ENCODE peak calls at places on chromosomes 1 and 21, in ten cellular contexts. R is left ventricle myocardium inferior; Y is activated CD8-positive, alpha-beta T cell treated with anti-CD3 and anti-CD28 coated beads for 36 hours; C is HCT116; X is neural progenitor cell; F is AG09319; P is ovary; E is HFF-Myc; V is cardiac fibroblast; H is Peyer's patch. D is an unnamed sample.

GRCh38 chr1:181541458-181541857 is 58.1 kb downstream of the CACNA1E start:
- DNase-seq in R (no peak), Y (no peak), C (no peak), X (no peak), F (no peak), P (no peak), E (no peak), V (no peak), H (no peak), D (no peak)

GRCh38 chr1:31374511-31375196 is 1.8 kb upstream of the FABP3 start:
- DNase-seq in R (peak), Y (no peak), C (no peak), X (no peak), F (peak), P (peak), E (no peak), V (peak), H (no peak), D (peak)

GRCh38 chr1:9234223-9235122 is at the start of gene H6PD:
- DNase-seq in R (peak), Y (peak), C (peak), X (peak), F (peak), P (peak), E (peak), V (peak), H (peak), D (peak)

GRCh38 chr1:6347641-6348487 is 45.7 kb downstream of the ACOT7 start:
- DNase-seq in R (peak), Y (peak), C (no peak), X (peak), F (no peak), P (no peak), E (no peak), V (peak), H (peak), D (no peak)

GRCh38 chr1:8423134-8423701 is 105.3 kb downstream of the SLC45A1 start:
- DNase-seq in R (peak), Y (peak), C (no peak), X (peak), F (no peak), P (peak), E (no peak), V (no peak), H (no peak), D (no peak)

GRCh38 chr1:99825098-99825497 is 25.1 kb upstream of the AGL start:
- DNase-seq in R (no peak), Y (no peak), C (no peak), X (no peak), F (no peak), P (no peak), E (no peak), V (no peak), H (no peak), D (no peak)

GRCh38 chr1:200558866-200559459 is 61.6 kb downstream of the KIF14 start:
- DNase-seq in R (no peak), Y (peak), C (peak), X (peak), F (peak), P (no peak), E (peak), V (peak), H (no peak), D (no peak)

GRCh38 chr1:46005594-46005993 is 126.8 kb downstream of the PIK3R3 start:
- DNase-seq in R (no peak), Y (no peak), C (no peak), X (no peak), F (no peak), P (no peak), E (no peak), V (no peak), H (no peak), D (no peak)

GRCh38 chr21:26529556-26529955 is 43.5 kb downstream of the CYYR1 start:
- DNase-seq in R (no peak), Y (no peak), C (no peak), X (no peak), F (no peak), P (no peak), E (no peak), V (no peak), H (no peak), D (no peak)

GRCh38 chr21:45383111-45383614 is 21.8 kb upstream of the COL18A1 start:
- DNase-seq in R (peak), Y (no peak), C (no peak), X (no peak), F (no peak), P (peak), E (no peak), V (no peak), H (peak), D (peak)

GRCh38 chr1:89871768-89872473 is 51.1 kb downstream of the LRRC8D start:
- DNase-seq in R (no peak), Y (no peak), C (no peak), X (no peak), F (no peak), P (no peak), E (no peak), V (peak), H (no peak), D (no peak)

GRCh38 chr1:50268049-50268448 is 155.2 kb downstream of the DMRTA2 start:
- DNase-seq in R (no peak), Y (peak), C (no peak), X (peak), F (no peak), P (no peak), E (no peak), V (no peak), H (no peak), D (no peak)

GRCh38 chr1:171434717-171435346 is 50.5 kb upstream of the PRRC2C start:
- DNase-seq in R (no peak), Y (peak), C (no peak), X (no peak), F (peak), P (no peak), E (peak), V (peak), H (no peak), D (peak)

GRCh38 chr1:236064674-236065508 is at the start of gene NID1:
- DNase-seq in R (peak), Y (peak), C (no peak), X (peak), F (peak), P (peak), E (no peak), V (peak), H (peak), D (peak)

GRCh38 chr1:5990913-5991783 is 1.1 kb downstream of the NPHP4 start:
- DNase-seq in R (no peak), Y (peak), C (no peak), X (peak), F (no peak), P (peak), E (no peak), V (peak), H (peak), D (no peak)

GRCh38 chr1:30422251-30422650 is 301.1 kb downstream of the MATN1 start:
- DNase-seq in R (no peak), Y (no peak), C (no peak), X (no peak), F (no peak), P (peak), E (no peak), V (no peak), H (peak), D (no peak)

GRCh38 chr1:75484789-75485188 is 126.1 kb downstream of the SLC44A5 start:
- DNase-seq in R (no peak), Y (no peak), C (no peak), X (no peak), F (no peak), P (no peak), E (no peak), V (no peak), H (no peak), D (no peak)

GRCh38 chr1:32486463-32487113 is 21.7 kb downstream of the ZBTB8B start:
- DNase-seq in R (no peak), Y (no peak), C (no peak), X (no peak), F (no peak), P (no peak), E (no peak), V (no peak), H (no peak), D (no peak)

GRCh38 chr1:160489513-160490261 is 33.4 kb downstream of the SLAMF6 start:
- DNase-seq in R (no peak), Y (no peak), C (no peak), X (no peak), F (no peak), P (no peak), E (no peak), V (no peak), H (no peak), D (no peak)

GRCh38 chr1:51750218-51750617 is 128.3 kb downstream of the NRDC start:
- DNase-seq in R (no peak), Y (no peak), C (no peak), X (no peak), F (no peak), P (no peak), E (no peak), V (peak), H (no peak), D (no peak)

GRCh38 chr21:45804809-45805313 is 161.3 kb downstream of the PCBP3 start:
- DNase-seq in R (no peak), Y (no peak), C (no peak), X (no peak), F (no peak), P (no peak), E (no peak), V (no peak), H (no peak), D (no peak)

GRCh38 chr1:164165466-164165865 is 393.5 kb upstream of the PBX1 start:
- DNase-seq in R (no peak), Y (no peak), C (no peak), X (no peak), F (no peak), P (no peak), E (no peak), V (no peak), H (no peak), D (no peak)

GRCh38 chr1:227897704-227898438 is 49.9 kb downstream of the WNT9A start:
- DNase-seq in R (no peak), Y (no peak), C (no peak), X (no peak), F (no peak), P (peak), E (no peak), V (no peak), H (peak), D (no peak)

GRCh38 chr21:24123785-24124184 is 1483.5 kb downstream of the MRPL39 start:
- DNase-seq in R (no peak), Y (no peak), C (no peak), X (no peak), F (no peak), P (no peak), E (no peak), V (no peak), H (no peak), D (no peak)

GRCh38 chr1:182671779-182672486 is 12.5 kb downstream of the RGS8 start:
- DNase-seq in R (no peak), Y (no peak), C (no peak), X (peak), F (no peak), P (no peak), E (no peak), V (no peak), H (no peak), D (no peak)

GRCh38 chr1:201184307-201184706 is 6.3 kb upstream of the IGFN1 start:
- DNase-seq in R (no peak), Y (no peak), C (no peak), X (no peak), F (no peak), P (no peak), E (peak), V (no peak), H (no peak), D (no peak)

GRCh38 chr1:216653001-216653400 is 70.2 kb downstream of the ESRRG start:
- DNase-seq in R (no peak), Y (no peak), C (no peak), X (no peak), F (no peak), P (no peak), E (no peak), V (no peak), H (no peak), D (no peak)

GRCh38 chr1:62530516-62531154 is 66.7 kb upstream of the ANGPTL3 start:
- DNase-seq in R (peak), Y (peak), C (no peak), X (peak), F (peak), P (no peak), E (peak), V (peak), H (peak), D (no peak)

GRCh38 chr1:162131405-162132321 is 62.2 kb downstream of the NOS1AP start:
- DNase-seq in R (no peak), Y (no peak), C (no peak), X (no peak), F (no peak), P (no peak), E (no peak), V (no peak), H (no peak), D (no peak)

GRCh38 chr1:169999357-169999756 is 75.1 kb downstream of the KIFAP3 start:
- DNase-seq in R (peak), Y (no peak), C (peak), X (no peak), F (peak), P (no peak), E (peak), V (peak), H (no peak), D (no peak)

GRCh38 chr21:33428669-33429068 is 25.5 kb downstream of the IFNGR2 start:
- DNase-seq in R (no peak), Y (no peak), C (no peak), X (no peak), F (no peak), P (no peak), E (no peak), V (no peak), H (no peak), D (no peak)

GRCh38 chr1:58657082-58657481 is 42.8 kb downstream of the MYSM1 start:
- DNase-seq in R (no peak), Y (no peak), C (no peak), X (no peak), F (no peak), P (no peak), E (no peak), V (no peak), H (no peak), D (no peak)

GRCh38 chr1:180262628-180263488 is 32.8 kb downstream of the LHX4 start:
- DNase-seq in R (no peak), Y (no peak), C (no peak), X (no peak), F (no peak), P (no peak), E (no peak), V (peak), H (no peak), D (no peak)
- TF ChIP-seq CTCF in R (no peak), Y (no peak), C (no peak), X (no peak), F (no peak), P (no peak), E (no peak), V (no peak), H (no peak), D (no peak)

GRCh38 chr1:173914366-173914871 is 2.7 kb downstream of the SERPINC1 start:
- DNase-seq in R (no peak), Y (peak), C (peak), X (peak), F (no peak), P (no peak), E (peak), V (peak), H (no peak), D (no peak)
- TF ChIP-seq CTCF in R (peak), Y (peak), C (peak), X (peak), F (peak), P (no peak), E (peak), V (peak), H (peak), D (peak)

GRCh38 chr21:17270234-17270633 is 242.6 kb upstream of the CXADR start:
- DNase-seq in R (peak), Y (peak), C (no peak), X (peak), F (peak), P (peak), E (peak), V (peak), H (no peak), D (no peak)
- TF ChIP-seq CTCF in R (peak), Y (peak), C (no peak), X (peak), F (peak), P (peak), E (no peak), V (peak), H (no peak), D (no peak)

GRCh38 chr21:20040768-20041167 is 957.4 kb upstream of the NCAM2 start:
- DNase-seq in R (no peak), Y (no peak), C (no peak), X (no peak), F (no peak), P (no peak), E (no peak), V (peak), H (no peak), D (no peak)
- TF ChIP-seq CTCF in R (peak), Y (no peak), C (no peak), X (peak), F (no peak), P (no peak), E (no peak), V (no peak), H (no peak), D (no peak)

GRCh38 chr1:68321084-68321685 is 88.9 kb upstream of the WLS start:
- DNase-seq in R (peak), Y (no peak), C (no peak), X (peak), F (peak), P (peak), E (no peak), V (peak), H (peak), D (no peak)
- TF ChIP-seq CTCF in R (peak), Y (no peak), C (peak), X (peak), F (peak), P (peak), E (peak), V (peak), H (peak), D (no peak)

GRCh38 chr1:218658294-218658693 is 313.2 kb downstream of the TGFB2 start:
- DNase-seq in R (no peak), Y (no peak), C (no peak), X (no peak), F (no peak), P (no peak), E (no peak), V (no peak), H (no peak), D (no peak)
- TF ChIP-seq CTCF in R (no peak), Y (no peak), C (no peak), X (no peak), F (no peak), P (no peak), E (no peak), V (no peak), H (no peak), D (no peak)

DNA sequence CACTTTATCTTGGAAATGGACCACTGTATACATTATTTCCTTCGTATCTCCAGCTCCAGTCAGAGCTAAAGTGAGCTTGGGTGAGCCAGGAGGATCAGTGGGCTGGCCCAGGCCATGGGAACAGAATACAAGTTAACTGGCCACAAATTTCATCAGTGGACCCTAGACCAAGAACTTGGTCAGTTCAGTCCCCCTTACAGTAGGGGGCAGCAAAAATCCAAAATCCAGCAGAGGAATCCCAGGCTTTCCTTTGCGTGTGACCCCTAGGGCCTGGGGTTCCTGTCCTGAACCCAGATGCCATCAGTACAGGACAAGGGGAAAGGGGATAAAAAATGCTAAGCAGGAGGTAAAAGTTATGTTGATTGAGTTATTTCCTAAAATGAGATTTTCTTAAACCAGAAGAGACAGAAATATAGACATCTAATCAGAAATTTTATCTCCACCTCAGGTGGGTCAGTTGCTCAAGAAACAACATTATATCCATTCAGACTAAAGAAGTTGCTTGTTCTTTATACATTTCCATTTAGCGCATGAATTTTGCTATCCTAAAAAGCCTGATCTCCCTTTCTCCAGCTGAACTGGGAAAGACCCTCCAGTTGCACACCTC is 24.1 kb upstream of the LCE5A start:
- DNase-seq in R (no peak), Y (peak), C (no peak), X (no peak), F (no peak), P (no peak), E (no peak), V (no peak), H (no peak), D (no peak)
- TF ChIP-seq CTCF in R (peak), Y (peak), C (peak), X (no peak), F (peak), P (no peak), E (peak), V (peak), H (no peak), D (peak)

DNA sequence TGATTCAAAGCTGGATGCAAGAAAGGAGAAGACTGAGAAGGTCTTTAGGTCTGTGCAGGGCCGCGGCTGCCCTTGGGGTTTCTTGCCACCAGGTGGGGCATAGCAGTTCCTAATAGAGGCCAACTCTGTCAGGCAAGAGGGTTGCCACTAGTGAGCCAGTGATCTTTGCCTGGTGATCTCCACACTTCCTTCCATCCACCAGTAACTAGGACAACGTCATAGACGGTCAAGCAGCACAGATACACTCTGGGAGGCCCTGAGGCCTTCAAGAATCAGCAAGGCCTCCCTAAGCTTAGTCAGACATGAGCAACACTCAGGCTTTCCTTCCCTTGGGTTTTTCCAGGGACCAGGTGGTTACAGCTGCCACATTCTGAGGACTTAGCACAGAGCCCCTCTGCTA is 32.9 kb upstream of the ATP2B4 start:
- DNase-seq in R (no peak), Y (peak), C (peak), X (no peak), F (no peak), P (no peak), E (no peak), V (no peak), H (peak), D (peak)
- TF ChIP-seq CTCF in R (peak), Y (no peak), C (peak), X (peak), F (no peak), P (no peak), E (peak), V (peak), H (peak), D (peak)

GRCh38 chr1:4180066-4180735 is 280.1 kb upstream of the C1orf174 start:
- DNase-seq in R (no peak), Y (peak), C (no peak), X (no peak), F (no peak), P (no peak), E (no peak), V (no peak), H (no peak), D (no peak)
- TF ChIP-seq CTCF in R (no peak), Y (no peak), C (no peak), X (no peak), F (no peak), P (no peak), E (no peak), V (no peak), H (no peak), D (no peak)

D was measured in CD14-positive monocyte.